ENCODE peak calls at places on chromosomes 12 and 14, in five cellular contexts. U is suprapubic skin, R is NT2/D1, T is testis, Z is uterus. A is an unnamed sample. For H3K4me1, the result is how much of the 10 kb centered on the place peaks cover.

GRCh38 chr14:24232645-24233537 is at the start of gene GMPR2:
- DNase-seq in U (no peak), R (no peak), T (no peak), Z (no peak), A (peak)

GRCh38 chr12:120678572-120678971 is 8.4 kb upstream of the MLEC start:
- DNase-seq in U (no peak), R (no peak), T (no peak), Z (no peak), A (no peak)

GRCh38 chr14:89493877-89494634 is 77.0 kb upstream of the FOXN3 start:
- DNase-seq in U (no peak), R (no peak), T (no peak), Z (no peak), A (no peak)

GRCh38 chr12:64612843-64613242 is 2.5 kb downstream of the RASSF3 start:
- DNase-seq in U (no peak), R (no peak), T (no peak), Z (no peak), A (no peak)

GRCh38 chr12:68482014-68482413 is 128.7 kb upstream of the RAP1B start:
- DNase-seq in U (no peak), R (no peak), T (no peak), Z (no peak), A (no peak)

GRCh38 chr14:37588956-37589737 is 5.9 kb downstream of the FOXA1 start:
- DNase-seq in U (no peak), R (no peak), T (no peak), Z (no peak), A (no peak)

GRCh38 chr12:65192963-65193516 is 23.7 kb downstream of the LEMD3 start:
- DNase-seq in U (no peak), R (no peak), T (no peak), Z (no peak), A (no peak)

GRCh38 chr12:130351331-130351730 is 13.6 kb downstream of the PIWIL1 start:
- DNase-seq in U (no peak), R (no peak), T (no peak), Z (no peak), A (no peak)

GRCh38 chr12:43115441-43116160 is 436.4 kb downstream of the ADAMTS20 start:
- DNase-seq in U (no peak), R (no peak), T (no peak), Z (no peak), A (no peak)

GRCh38 chr12:93060071-93060665 is 131.1 kb upstream of the EEA1 start:
- DNase-seq in U (no peak), R (no peak), T (no peak), Z (no peak), A (no peak)

GRCh38 chr12:7120166-7120565 is 8.5 kb downstream of the RBP5 start:
- DNase-seq in U (peak), R (no peak), T (no peak), Z (no peak), A (no peak)

GRCh38 chr12:69151254-69151751 is 88.1 kb upstream of the CPSF6 start:
- DNase-seq in U (no peak), R (no peak), T (peak), Z (no peak), A (no peak)

GRCh38 chr14:91714805-91715204 is 17.1 kb downstream of the CATSPERB start:
- DNase-seq in U (no peak), R (no peak), T (no peak), Z (no peak), A (no peak)

GRCh38 chr14:100547633-100548294 is 39.5 kb downstream of the BEGAIN start:
- DNase-seq in U (peak), R (no peak), T (peak), Z (peak), A (peak)

GRCh38 chr14:75258079-75258802 is 20.4 kb upstream of the FOS start:
- DNase-seq in U (no peak), R (no peak), T (peak), Z (peak), A (no peak)

GRCh38 chr12:90515199-90516175 is 439.5 kb downstream of the CCER1 start:
- DNase-seq in U (no peak), R (no peak), T (no peak), Z (no peak), A (no peak)

GRCh38 chr14:73725116-73726024 is 11.2 kb upstream of the PNMA1 start:
- DNase-seq in U (peak), R (no peak), T (no peak), Z (no peak), A (peak)

GRCh38 chr12:57110189-57111045 is 745 bp downstream of the STAT6 start:
- DNase-seq in U (peak), R (no peak), T (peak), Z (peak), A (no peak)

GRCh38 chr12:89325495-89325894 is 26.8 kb downstream of the DUSP6 start:
- DNase-seq in U (no peak), R (no peak), T (no peak), Z (no peak), A (no peak)

GRCh38 chr12:79997115-79997805 is 62.4 kb upstream of the PPP1R12A start:
- DNase-seq in U (no peak), R (no peak), T (no peak), Z (no peak), A (no peak)

GRCh38 chr14:63840981-63841380 is 11.8 kb upstream of the SYNE2 start:
- DNase-seq in U (no peak), R (peak), T (peak), Z (no peak), A (peak)

GRCh38 chr12:121811434-121812319 is 7.9 kb downstream of the SETD1B start:
- DNase-seq in U (peak), R (no peak), T (peak), Z (peak), A (peak)

GRCh38 chr12:4526923-4527546 is 11.7 kb upstream of the RAD51AP1 start:
- DNase-seq in U (no peak), R (no peak), T (no peak), Z (no peak), A (peak)

GRCh38 chr12:100908501-100908900 is 113.9 kb downstream of the ANO4 start:
- DNase-seq in U (no peak), R (no peak), T (no peak), Z (no peak), A (no peak)

GRCh38 chr12:19245656-19246055 is 116.1 kb downstream of the PLEKHA5 start:
- DNase-seq in U (no peak), R (no peak), T (no peak), Z (no peak), A (no peak)

GRCh38 chr12:96106137-96106536 is 70.8 kb upstream of the LTA4H start:
- DNase-seq in U (no peak), R (no peak), T (no peak), Z (no peak), A (no peak)

GRCh38 chr12:96101806-96102205 is 66.4 kb upstream of the LTA4H start:
- DNase-seq in U (no peak), R (no peak), T (no peak), Z (no peak), A (no peak)

GRCh38 chr12:96104566-96104965 is 69.2 kb upstream of the LTA4H start:
- DNase-seq in U (no peak), R (no peak), T (no peak), Z (no peak), A (no peak)

GRCh38 chr12:96099986-96100385 is 64.6 kb upstream of the LTA4H start:
- DNase-seq in U (no peak), R (no peak), T (no peak), Z (no peak), A (no peak)

DNA sequence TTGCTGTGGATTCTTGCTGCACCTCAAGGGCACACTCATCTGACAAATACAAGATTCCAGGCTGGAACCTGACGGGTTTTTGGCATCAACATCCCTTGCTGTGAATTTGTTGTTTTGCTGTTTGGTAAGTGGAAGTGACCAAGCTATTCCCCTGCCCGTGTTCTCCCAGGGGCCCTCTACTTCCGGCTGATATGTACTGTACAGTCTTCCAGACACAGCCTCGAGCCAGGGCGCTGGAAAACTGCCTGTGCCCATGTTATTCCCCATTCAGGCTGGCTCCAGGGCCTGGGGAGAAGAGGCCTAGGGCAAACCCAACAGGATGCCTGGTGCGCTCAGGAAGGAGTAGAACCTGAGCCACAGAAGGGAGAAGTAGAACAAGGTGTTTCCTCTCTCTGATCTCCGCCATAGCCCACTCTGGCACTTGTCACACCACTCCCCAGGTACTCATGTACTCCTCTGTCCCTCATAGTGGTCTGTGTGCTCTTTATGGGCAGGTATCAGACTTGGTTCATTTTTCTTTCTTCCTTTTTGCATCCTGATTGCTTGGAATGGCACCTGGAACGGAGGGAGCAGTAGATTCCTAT is 67.8 kb upstream of the LTA4H start:
- DNase-seq in U (peak), R (no peak), T (no peak), Z (peak), A (no peak)
- H3K4me1 ChIP-seq in U (under half), R (under half), T (under half), Z (under half), A (under half)

GRCh38 chr12:48793696-48794095 is 4.8 kb upstream of the ADCY6 start:
- DNase-seq in U (no peak), R (no peak), T (no peak), Z (no peak), A (no peak)
- H3K4me1 ChIP-seq in U (under half), R (under half), T (under half), Z (under half), A (under half)

DNA sequence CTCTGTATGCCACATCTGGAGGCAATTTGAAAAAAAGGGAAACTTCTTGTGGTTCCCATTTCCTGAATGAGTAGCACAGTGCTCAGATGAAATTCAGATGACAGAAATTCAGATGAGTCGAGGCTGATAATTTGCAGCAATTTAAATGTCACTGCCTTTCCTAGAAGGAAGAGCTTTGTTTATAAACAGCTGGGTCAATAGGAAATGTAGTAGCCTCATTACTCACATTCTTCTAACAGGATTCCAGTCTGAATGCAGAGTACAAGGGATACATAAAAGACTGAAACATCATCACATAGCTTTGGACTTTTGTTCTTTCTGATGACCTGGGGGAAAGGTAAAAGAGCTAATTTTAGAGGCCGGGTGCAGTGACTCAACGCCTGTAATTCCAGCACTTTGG is 11.3 kb upstream of the DACT1 start:
- DNase-seq in U (no peak), R (no peak), T (no peak), Z (no peak), A (no peak)
- H3K4me1 ChIP-seq in U (under half), R (under half), T (under half), Z (under half), A (under half)

GRCh38 chr12:62930546-62931425 is 4.2 kb downstream of the PPM1H start:
- DNase-seq in U (no peak), R (no peak), T (no peak), Z (no peak), A (peak)

GRCh38 chr12:62931481-62931880 is 3.5 kb downstream of the PPM1H start:
- DNase-seq in U (no peak), R (no peak), T (no peak), Z (no peak), A (no peak)

GRCh38 chr12:62933220-62933870 is 1.6 kb downstream of the PPM1H start:
- DNase-seq in U (no peak), R (no peak), T (peak), Z (no peak), A (no peak)

GRCh38 chr12:62934799-62935674 is at the start of gene PPM1H:
- DNase-seq in U (peak), R (peak), T (peak), Z (peak), A (peak)

GRCh38 chr12:62933871-62934798 is 815 bp downstream of the PPM1H start:
- DNase-seq in U (no peak), R (peak), T (peak), Z (no peak), A (peak)
- H3K4me1 ChIP-seq in U (under half), R (under half), T (under half), Z (under half), A (under half)